ENCODE peak calls at places on chromosome 12, in six cellular contexts. I is neuronal stem cell, L is IMR-90, X is OCI-LY7, C is GM23248, F is HCT116. J is an unnamed sample.

GRCh38 chr12:10235761-10236631 is 23.3 kb downstream of the GABARAPL1 start:
- DNase-seq in I (no peak), L (peak; percentile 44), X (peak; percentile 79), C (peak; percentile 61), F (peak; percentile 31), J (no peak)

GRCh38 chr12:31781894-31782540 is 53.2 kb upstream of the AMN1 start:
- DNase-seq in I (no peak), L (no peak), X (no peak), C (no peak), F (no peak), J (no peak)

GRCh38 chr12:7899755-7900154 is 27.0 kb upstream of the SLC2A14 start:
- DNase-seq in I (no peak), L (peak; percentile 76), X (no peak), C (peak; percentile 71), F (no peak), J (no peak)

GRCh38 chr12:6570264-6570887 is 2.3 kb upstream of the NOP2 start:
- DNase-seq in I (no peak), L (no peak), X (peak; percentile 69), C (peak; percentile 57), F (peak; percentile 37), J (no peak)

GRCh38 chr12:126784328-126784921 is 1482.5 kb upstream of the TMEM132C start:
- DNase-seq in I (peak; percentile 11), L (no peak), X (peak; percentile 24), C (peak; percentile 74), F (peak; percentile 66), J (no peak)

GRCh38 chr12:57864811-57865751 is 18.6 kb upstream of the CTDSP2 start:
- DNase-seq in I (no peak), L (peak; percentile 77), X (no peak), C (peak; percentile 95), F (peak; percentile 32), J (no peak)

GRCh38 chr12:33330940-33331339 is 108.7 kb downstream of the SYT10 start:
- DNase-seq in I (no peak), L (no peak), X (no peak), C (no peak), F (no peak), J (no peak)

GRCh38 chr12:22588817-22589216 is 36.2 kb upstream of the ETNK1 start:
- DNase-seq in I (no peak), L (no peak), X (no peak), C (peak; percentile 22), F (no peak), J (no peak)

GRCh38 chr12:89384050-89384749 is 31.9 kb upstream of the DUSP6 start:
- DNase-seq in I (no peak), L (peak; percentile 92), X (no peak), C (peak; percentile 91), F (no peak), J (no peak)

GRCh38 chr12:58301337-58302122 is 360.2 kb downstream of the ATP23 start:
- DNase-seq in I (no peak), L (no peak), X (no peak), C (no peak), F (no peak), J (no peak)

GRCh38 chr12:31482816-31483215 is 108.1 kb downstream of the DENND5B start:
- DNase-seq in I (no peak), L (peak; percentile 51), X (no peak), C (peak; percentile 21), F (peak; percentile 51), J (no peak)

GRCh38 chr12:4555804-4556203 is 6.2 kb upstream of the DYRK4 start:
- DNase-seq in I (no peak), L (peak; percentile 5), X (no peak), C (peak; percentile 37), F (no peak), J (no peak)

GRCh38 chr12:121453022-121453360 is 53.1 kb downstream of the RNF34 start:
- DNase-seq in I (no peak), L (no peak), X (no peak), C (no peak), F (no peak), J (no peak)

GRCh38 chr12:96434107-96434506 is 33.9 kb upstream of the CDK17 start:
- DNase-seq in I (no peak), L (peak; percentile 100), X (peak; percentile 38), C (peak; percentile 68), F (no peak), J (no peak)

GRCh38 chr12:666766-667308 is 3.6 kb upstream of the NINJ2 start:
- DNase-seq in I (no peak), L (peak; percentile 40), X (no peak), C (peak; percentile 60), F (no peak), J (peak; percentile 80)
- H2AFZ ChIP-seq in I (no peak overlapping the region), L (no peak overlapping the region), X (peak overlapping the region; percentile 98), C (peak overlapping the region; percentile 34), F (peak overlapping the region; percentile 94), J (peak overlapping the region; percentile 79)

DNA sequence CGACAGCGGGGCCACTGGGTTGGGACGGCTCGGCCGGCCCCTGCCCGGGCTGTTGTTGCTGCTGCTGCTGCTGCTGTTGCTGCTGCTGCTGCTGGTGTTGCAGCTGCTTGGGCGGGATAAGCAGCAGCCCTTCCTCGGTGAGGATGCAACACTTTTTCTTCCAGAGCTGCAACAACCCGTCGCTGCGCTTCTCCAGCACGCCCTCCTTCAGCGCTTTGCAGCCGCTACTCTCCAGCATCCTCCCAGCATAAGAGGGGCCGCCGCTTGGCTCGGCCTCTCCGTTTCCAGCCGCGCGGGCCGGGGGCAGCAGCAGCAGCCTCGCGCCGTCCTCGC is 529 bp downstream of the PHLDA1 start:
- DNase-seq in I (no peak), L (no peak), X (no peak), C (no peak), F (no peak), J (no peak)
- H2AFZ ChIP-seq in I (peak overlapping the region; percentile 91), L (peak overlapping the region; percentile 83), X (peak overlapping the region; percentile 89), C (peak overlapping the region; percentile 23), F (no peak overlapping the region), J (peak overlapping the region; percentile 65)

GRCh38 chr12:25372969-25373368 is 122.2 kb upstream of the KRAS start:
- DNase-seq in I (no peak), L (no peak), X (no peak), C (no peak), F (no peak), J (no peak)
- H2AFZ ChIP-seq in I (no peak overlapping the region), L (no peak overlapping the region), X (peak overlapping the region; percentile 9), C (no peak overlapping the region), F (no peak overlapping the region), J (no peak overlapping the region)

DNA sequence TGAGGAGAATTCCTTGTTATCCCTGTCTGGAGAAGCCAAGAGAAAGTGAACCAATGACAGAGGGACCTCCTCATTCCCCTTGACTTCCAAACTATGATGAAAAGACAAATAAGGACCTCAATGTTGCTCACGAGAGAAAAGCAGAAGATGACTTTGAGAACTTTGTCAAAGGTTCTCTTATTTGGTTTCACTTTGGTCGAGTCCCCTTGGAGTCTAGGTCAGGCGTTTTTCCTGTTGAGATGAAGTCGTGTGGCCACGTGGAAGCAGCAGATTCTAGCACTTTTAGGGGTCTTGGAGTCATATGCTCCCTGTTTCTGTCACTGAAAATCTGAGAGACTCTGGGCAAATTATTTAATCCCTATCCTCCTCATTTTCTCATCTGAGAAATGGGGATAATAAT is 33.8 kb upstream of the COL2A1 start:
- DNase-seq in I (no peak), L (no peak), X (no peak), C (no peak), F (no peak), J (no peak)
- H2AFZ ChIP-seq in I (peak overlapping the region; percentile 86), L (peak overlapping the region; percentile 84), X (no peak overlapping the region), C (no peak overlapping the region), F (no peak overlapping the region), J (no peak overlapping the region)

GRCh38 chr12:67069451-67070306 is 199.5 kb upstream of the CAND1 start:
- DNase-seq in I (peak; percentile 66), L (no peak), X (peak; percentile 55), C (peak; percentile 37), F (no peak), J (no peak)
- H2AFZ ChIP-seq in I (peak overlapping the region; percentile 92), L (peak overlapping the region; percentile 88), X (no peak overlapping the region), C (peak overlapping the region; percentile 60), F (no peak overlapping the region), J (no peak overlapping the region)

DNA sequence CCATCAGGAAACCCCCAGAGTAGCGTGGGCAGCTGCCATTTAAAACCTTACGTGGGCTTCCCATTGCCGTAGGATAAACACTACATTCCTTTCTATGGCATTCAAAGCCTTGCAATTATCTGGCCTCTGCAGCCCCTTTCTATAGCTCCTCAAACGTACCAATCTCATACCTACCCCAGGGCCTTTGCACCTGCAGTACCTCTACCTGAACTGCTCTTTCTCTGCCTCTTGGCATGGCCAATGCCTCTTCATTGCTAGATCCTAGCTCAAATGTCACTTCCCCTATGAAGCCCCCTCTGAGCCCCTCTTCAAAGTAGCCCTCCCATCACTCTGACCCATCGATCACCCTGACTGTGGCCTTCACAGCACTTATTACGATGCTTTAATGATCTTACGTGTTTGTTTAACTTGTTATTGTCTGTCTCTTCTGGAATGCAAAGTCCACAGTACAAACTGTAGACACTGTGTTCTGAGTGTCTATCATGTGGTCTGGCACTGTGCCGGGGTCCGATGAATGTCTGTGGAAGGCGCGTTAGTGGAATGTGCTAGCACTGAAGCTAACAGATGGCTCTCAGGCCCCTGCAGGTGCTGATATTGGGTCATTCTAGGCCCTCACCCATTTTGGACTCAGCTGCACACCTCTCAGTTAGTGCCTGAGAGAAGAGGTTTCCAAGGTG is 157.3 kb upstream of the NOS1 start:
- DNase-seq in I (no peak), L (no peak), X (no peak), C (no peak), F (no peak), J (no peak)
- H2AFZ ChIP-seq in I (no peak overlapping the region), L (no peak overlapping the region), X (no peak overlapping the region), C (no peak overlapping the region), F (no peak overlapping the region), J (no peak overlapping the region)

DNA sequence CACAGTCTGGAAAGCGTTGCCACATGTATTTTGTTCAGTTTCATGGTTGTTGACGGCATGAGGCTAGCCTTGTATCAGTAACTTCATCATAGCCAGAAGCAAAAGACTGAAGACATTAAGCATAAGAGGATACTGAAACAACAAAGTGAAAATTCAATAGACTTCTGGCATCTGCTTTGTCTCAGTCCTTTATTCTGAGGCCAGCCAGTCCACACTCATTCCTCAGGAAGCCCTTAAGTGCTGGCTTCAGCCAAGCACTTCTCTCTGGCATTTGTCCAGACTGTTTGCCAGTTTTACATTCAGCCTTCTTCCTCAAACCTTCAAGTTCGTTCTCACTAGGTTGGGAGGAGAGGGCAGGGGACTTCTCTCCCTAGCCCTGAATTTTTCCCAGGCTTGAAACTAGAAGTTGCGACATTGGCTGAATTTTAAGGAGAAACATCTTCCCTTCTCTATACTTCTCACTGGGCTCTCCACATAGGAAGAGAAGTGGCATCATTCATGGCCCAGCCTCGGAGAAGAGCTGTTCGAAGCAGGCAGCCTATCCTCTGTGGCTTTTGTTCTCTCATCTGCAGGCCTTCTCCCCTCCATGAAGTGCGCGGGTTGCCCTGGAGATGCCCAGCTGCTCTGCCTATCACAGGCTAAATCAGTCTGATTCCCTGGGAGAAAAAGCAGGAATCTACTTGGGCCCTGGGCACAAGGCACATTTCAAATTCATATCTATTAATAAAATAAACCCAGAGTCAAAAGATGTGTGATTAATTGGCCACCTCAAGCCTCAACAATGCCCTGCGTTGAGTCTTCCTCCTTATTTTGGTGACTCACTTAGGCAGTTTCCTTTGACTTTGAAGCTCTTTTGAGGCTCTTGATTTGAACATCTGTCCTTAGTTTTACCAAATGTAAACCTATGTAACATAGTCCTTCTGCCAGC is 130.9 kb upstream of the PLEKHA5 start:
- DNase-seq in I (no peak), L (peak; percentile 89), X (no peak), C (peak; percentile 91), F (no peak), J (no peak)
- H2AFZ ChIP-seq in I (peak overlapping the region; percentile 42), L (peak overlapping the region; percentile 16), X (no peak overlapping the region), C (peak overlapping the region; percentile 44), F (peak overlapping the region; percentile 71), J (no peak overlapping the region)

GRCh38 chr12:54394281-54394719 is 9.8 kb upstream of the ZNF385A start:
- DNase-seq in I (no peak), L (peak; percentile 56), X (peak; percentile 76), C (peak; percentile 72), F (peak; percentile 45), J (no peak)
- H2AFZ ChIP-seq in I (no peak overlapping the region), L (no peak overlapping the region), X (no peak overlapping the region), C (no peak overlapping the region), F (no peak overlapping the region), J (no peak overlapping the region)